ENCODE peak calls at places on chromosome 11, in four cellular contexts. S is WTC11, I is K562, O is GM12878. P is an unnamed sample.

GRCh38 chr11:22807855-22808558 is 21.6 kb downstream of the SVIP start:
- DNase-seq in S (no peak), I (no peak), O (peak), P (no peak)

GRCh38 chr11:62611705-62612365 is 740 bp downstream of the EML3 start:
- DNase-seq in S (peak), I (peak), O (no peak), P (peak)

GRCh38 chr11:127054153-127054552 is 53.6 kb upstream of the KIRREL3 start:
- DNase-seq in S (no peak), I (no peak), O (no peak), P (no peak)

GRCh38 chr11:60840711-60841430 is 1.0 kb upstream of the CCDC86 start:
- DNase-seq in S (no peak), I (no peak), O (no peak), P (no peak)

GRCh38 chr11:59173964-59174663 is 2.2 kb downstream of the DTX4 start:
- DNase-seq in S (peak), I (no peak), O (no peak), P (no peak)

GRCh38 chr11:134038897-134039470 is 29.9 kb upstream of the JAM3 start:
- DNase-seq in S (no peak), I (no peak), O (no peak), P (no peak)

GRCh38 chr11:92627615-92628201 is 341.7 kb upstream of the MTNR1B start:
- DNase-seq in S (no peak), I (no peak), O (no peak), P (no peak)

GRCh38 chr11:6735306-6735705 is 36.5 kb downstream of the OR2AG2 start:
- DNase-seq in S (no peak), I (no peak), O (no peak), P (no peak)

GRCh38 chr11:134750619-134751018 is 338.6 kb upstream of the B3GAT1 start:
- DNase-seq in S (no peak), I (no peak), O (no peak), P (no peak)

GRCh38 chr11:83132191-83132590 is 24.7 kb upstream of the PCF11 start:
- DNase-seq in S (no peak), I (no peak), O (no peak), P (no peak)

GRCh38 chr11:61160487-61161189 is 588 bp downstream of the VPS37C start:
- DNase-seq in S (no peak), I (no peak), O (no peak), P (no peak)

GRCh38 chr11:44716256-44716655 is 10.5 kb upstream of the TSPAN18 start:
- DNase-seq in S (no peak), I (no peak), O (no peak), P (no peak)
- TF ChIP-seq USF2 in S (no peak), I (no peak), O (no peak), P (no peak)

DNA sequence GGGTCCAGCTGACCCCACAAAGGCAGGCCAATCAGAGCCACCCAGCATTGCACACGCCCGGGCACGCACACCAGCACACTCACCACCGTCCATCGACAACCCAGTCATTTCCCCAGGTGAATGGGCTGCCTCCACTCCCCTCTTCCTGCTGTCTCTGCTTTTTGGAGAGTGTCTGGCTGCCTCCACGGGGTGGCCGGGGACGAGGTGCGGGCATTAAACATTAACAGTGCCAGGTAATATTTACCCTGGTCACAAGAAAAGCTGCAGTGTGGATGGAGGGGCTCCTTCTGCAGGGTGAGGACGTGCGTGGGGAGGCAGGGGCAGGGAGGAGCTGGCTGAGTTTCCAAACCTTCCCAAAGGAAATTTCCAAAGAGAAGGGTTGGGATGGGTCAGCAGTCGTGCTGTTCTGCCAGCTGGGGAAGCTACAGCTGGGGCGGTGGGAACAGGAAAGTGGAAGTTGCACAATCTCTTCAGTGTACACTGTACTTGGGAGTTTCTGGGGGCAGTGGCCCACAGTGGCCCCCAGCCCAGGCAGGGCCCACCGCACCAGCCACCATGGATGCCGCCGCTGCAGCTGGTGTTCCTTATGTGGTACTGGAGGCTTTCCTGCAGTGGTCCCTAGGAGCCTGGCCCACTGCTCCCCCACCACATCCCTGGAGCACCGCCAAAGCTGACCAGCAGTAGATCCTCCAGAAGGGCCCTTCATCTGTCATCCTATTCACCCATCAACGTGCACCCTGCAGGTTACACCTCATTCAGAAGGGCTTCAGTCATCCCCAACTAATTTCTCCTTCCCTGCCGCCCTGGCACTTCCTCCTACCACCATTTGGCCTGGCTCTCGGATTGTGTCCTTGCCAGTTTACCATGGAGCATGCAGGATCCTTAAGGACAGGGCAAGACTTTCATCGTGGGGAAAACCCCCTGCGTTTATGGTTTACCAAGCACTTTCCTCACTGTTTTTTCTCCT is at the start of gene FXYD2:
- DNase-seq in S (peak), I (no peak), O (no peak), P (no peak)
- TF ChIP-seq USF1 in S (no peak), I (no peak), O (no peak), P (no peak)

DNA sequence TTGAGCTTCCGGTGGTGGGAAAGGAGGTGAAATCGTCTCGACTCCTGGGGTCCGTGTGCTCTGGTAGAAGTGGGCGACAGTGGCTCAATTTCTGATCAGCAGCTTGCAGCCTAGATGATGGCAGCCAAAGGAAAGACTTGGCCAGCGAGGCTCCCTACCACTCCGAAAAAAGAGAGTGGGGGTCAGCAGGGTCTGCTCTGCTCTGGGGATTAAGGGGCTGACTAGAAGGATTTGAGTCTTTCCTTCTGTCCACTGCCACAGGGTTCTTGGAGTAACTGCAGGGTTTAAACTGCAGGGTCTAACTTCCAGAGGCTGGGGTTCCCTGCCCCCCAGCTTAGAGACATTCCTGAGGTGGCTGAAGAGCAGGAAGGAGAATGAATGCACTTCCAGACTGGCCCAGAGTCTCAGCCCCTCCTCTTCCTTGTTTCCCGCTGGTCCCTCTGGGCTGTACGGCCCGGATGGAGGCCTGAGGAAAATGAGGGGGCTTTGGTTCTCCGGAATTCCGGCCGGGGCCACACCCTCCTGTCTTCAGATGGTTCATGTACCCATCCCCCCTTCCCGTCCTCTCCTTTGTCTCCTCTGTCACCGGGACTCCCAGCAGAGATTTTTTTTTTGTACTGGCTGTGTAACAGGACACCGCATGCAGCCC is 907 bp downstream of the SERPINH1 start:
- DNase-seq in S (peak), I (peak), O (no peak), P (peak)
- TF ChIP-seq USF2 in S (no peak), I (no peak), O (no peak), P (no peak)

DNA sequence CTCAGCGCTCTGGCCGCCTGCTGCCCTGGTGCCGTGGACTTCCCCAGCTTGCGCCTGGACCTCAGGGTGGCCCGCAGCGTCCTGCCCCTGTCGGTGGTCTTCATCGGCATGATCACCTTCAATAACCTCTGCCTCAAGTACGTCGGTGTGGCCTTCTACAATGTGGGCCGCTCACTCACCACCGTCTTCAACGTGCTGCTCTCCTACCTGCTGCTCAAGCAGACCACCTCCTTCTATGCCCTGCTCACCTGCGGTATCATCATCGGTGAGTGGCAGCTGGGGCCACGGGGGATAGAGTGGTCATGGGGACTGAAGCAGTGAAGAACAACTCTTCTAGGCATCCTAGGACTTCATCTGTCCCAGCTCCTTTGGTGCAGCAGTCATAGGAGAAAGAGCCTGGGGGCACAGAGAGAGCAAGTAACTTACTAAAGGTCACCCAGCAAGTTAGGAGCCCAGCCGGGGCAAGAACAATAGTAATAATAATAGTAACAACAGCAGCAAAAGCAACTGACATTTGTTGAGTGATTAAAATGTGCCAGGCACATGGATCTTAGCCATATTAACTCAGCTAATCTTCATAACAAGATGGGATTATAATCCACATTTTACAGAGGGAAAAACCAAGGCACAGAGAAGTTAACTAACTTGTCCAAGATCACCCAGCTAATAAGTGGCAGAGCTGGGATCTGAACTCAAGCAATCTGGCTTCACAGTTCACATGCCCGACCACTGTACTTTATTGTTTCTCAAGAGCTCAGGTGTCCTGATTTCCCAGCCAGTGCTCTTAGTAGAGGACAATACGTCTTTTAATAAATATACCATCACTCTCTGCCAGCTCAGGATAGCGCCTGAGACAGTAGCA is 1.4 kb downstream of the SLC35C1 start:
- DNase-seq in S (no peak), I (no peak), O (no peak), P (no peak)
- TF ChIP-seq USF1 in S (no peak), I (no peak), O (no peak), P (no peak)

DNA sequence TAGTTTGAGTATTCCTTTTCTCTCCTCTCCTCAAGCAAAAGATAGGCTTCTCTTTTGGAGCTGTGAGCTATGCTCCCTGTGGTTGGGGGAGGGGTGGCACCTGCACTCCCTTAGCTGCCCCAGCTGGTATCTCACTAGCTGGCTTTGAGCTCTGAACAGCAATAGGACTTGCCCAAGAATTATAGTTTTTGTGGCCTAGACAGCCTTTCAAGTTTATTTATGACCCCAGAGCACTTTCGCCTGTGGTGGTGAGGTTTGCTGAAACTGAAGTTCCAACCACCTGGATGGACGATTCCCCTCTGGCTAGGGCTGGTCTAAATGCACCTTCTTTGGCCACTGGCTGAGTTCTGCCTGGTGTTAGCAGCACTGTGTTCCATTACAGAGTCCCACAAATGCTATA is 37.1 kb upstream of the SLC37A2 start:
- DNase-seq in S (peak), I (no peak), O (no peak), P (no peak)
- TF ChIP-seq USF2 in S (no peak), I (no peak), O (no peak), P (no peak)

GRCh38 chr11:73446766-73447165 is 70.6 kb downstream of the RELT start:
- DNase-seq in S (no peak), I (no peak), O (no peak), P (no peak)

DNA sequence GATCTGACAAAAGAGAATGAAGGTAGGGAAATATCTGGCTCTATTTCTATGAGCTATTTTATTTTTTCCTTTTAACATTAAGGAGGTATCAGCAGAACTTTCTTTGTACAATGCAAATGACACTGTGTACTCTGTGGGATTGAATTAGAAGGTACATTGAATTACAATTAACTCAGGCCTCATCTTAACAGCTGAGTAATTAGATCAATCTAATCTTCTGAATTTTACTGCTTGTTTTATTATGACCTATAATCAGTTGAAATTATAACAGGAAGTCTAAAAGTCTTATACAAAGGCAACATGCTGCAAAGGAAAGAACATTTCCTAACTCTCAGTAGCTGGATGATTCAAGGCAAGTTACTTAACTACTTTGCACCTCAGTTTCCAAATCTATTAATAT is 69.8 kb downstream of the RELT start:
- DNase-seq in S (no peak), I (no peak), O (no peak), P (no peak)
- TF ChIP-seq USF1 in S (no peak), I (no peak), O (no peak), P (no peak)

DNA sequence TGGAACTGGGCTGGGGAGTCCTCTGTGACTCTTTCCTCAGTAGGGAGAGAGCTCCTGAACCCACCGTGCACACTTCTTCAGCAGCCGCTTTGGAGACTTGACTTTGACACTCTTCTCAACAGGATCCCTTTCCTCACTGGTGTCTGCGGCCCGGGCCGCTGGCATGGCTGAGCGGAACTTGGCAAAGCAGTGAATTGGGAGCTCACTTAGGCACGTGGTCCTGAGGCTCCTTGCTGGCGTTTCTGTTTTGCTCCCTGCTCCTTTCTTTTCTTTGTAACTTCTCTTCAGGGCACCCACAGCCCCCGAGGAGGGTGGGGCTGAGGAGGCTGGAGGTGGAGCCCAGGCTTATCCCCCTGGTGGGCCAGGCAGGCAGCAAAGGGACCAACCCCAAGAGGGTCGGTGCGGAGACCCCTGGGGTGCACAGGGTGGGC is 8.4 kb upstream of the KCNQ1OT1 start:
- DNase-seq in S (no peak), I (no peak), O (no peak), P (no peak)
- TF ChIP-seq USF2 in S (no peak), I (no peak), O (no peak), P (no peak)

DNA sequence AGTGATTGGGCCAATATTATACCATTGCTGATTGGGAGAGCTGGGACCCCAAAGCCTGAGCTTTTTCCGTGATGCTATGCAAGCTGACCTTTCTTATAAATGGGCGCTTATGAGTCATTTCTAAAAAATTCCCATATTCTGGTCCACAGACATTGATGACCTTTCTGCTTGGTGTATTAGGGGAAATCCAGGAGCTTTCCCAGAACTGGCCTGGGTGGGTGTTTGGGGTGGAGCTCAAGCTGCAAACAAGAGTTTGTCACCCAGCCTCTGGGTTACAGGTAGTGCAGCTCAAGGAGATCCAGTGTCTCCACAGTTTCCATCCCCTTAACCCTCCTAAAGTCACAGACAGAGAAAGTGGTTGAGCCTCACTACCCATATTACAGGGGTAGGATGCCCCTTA is 67.7 kb downstream of the CCDC81 start:
- DNase-seq in S (no peak), I (no peak), O (no peak), P (no peak)
- TF ChIP-seq USF1 in S (no peak), I (no peak), O (no peak), P (no peak)

GRCh38 chr11:106694501-106694900 is 323.8 kb downstream of the GUCY1A2 start:
- DNase-seq in S (no peak), I (no peak), O (no peak), P (no peak)
- TF ChIP-seq USF2 in S (no peak), I (no peak), O (no peak), P (no peak)

GRCh38 chr11:115453158-115453557 is 51.1 kb downstream of the CADM1 start:
- DNase-seq in S (no peak), I (no peak), O (no peak), P (no peak)

GRCh38 chr11:115454525-115454924 is 49.7 kb downstream of the CADM1 start:
- DNase-seq in S (no peak), I (no peak), O (no peak), P (no peak)

GRCh38 chr11:115453693-115454092 is 50.5 kb downstream of the CADM1 start:
- DNase-seq in S (no peak), I (no peak), O (no peak), P (no peak)

GRCh38 chr11:115456019-115456418 is 48.2 kb downstream of the CADM1 start:
- DNase-seq in S (no peak), I (no peak), O (no peak), P (no peak)

DNA sequence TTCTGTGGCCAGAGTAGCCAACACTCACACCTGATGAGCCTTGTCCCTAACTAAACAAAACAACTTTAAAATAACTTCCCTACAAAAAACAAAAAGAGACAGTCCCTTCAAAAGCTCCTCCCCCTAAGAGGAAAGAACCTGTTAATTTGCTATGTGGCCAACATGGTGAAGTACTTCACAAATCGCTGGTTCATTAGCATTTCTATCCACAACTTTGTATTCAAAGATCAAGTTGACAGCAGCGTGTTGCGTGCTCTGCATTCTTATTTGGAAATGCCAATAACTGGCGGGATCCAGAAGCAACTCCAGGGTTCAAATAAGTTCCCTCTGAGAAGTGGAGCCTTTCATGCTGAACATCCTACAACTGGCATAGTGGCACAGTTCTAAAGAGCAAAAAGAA is 48.6 kb downstream of the CADM1 start:
- DNase-seq in S (peak), I (no peak), O (no peak), P (no peak)
- TF ChIP-seq USF1 in S (no peak), I (no peak), O (no peak), P (no peak)

P was measured in SK-N-SH.